ENCODE peak calls at places on chromosomes 16 and 17, in seven cellular contexts. V, F, W, K, Z, O and S are unnamed samples.

GRCh38 chr17:73841431-73842060 is 197.3 kb upstream of the SDK2 start:
- DNase-seq in O (peak; percentile 47), K (peak; percentile 65), Z (no peak), V (no peak), W (peak; percentile 29), F (no peak), S (peak; percentile 32)

GRCh38 chr17:40517981-40518380 is 16.6 kb upstream of the TNS4 start:
- DNase-seq in Z (no peak), O (no peak), F (no peak), V (no peak), W (no peak), K (no peak), S (no peak)

GRCh38 chr16:22318690-22319358 is 21.6 kb downstream of the POLR3E start:
- DNase-seq in V (peak; percentile 22), O (peak; percentile 52), W (no peak), K (peak; percentile 54), Z (peak; percentile 41), F (no peak), S (peak; percentile 54)

GRCh38 chr16:51390877-51391276 is 239.8 kb upstream of the SALL1 start:
- DNase-seq in Z (no peak), O (no peak), K (no peak), V (no peak), F (no peak), W (no peak), S (no peak)

GRCh38 chr17:33389506-33390141 is 96.5 kb upstream of the ASIC2 start:
- DNase-seq in W (no peak), Z (no peak), F (no peak), K (no peak), O (no peak), V (no peak), S (no peak)

GRCh38 chr17:10114931-10115535 is 83.4 kb downstream of the GAS7 start:
- DNase-seq in O (peak; percentile 46), K (peak; percentile 75), W (no peak), V (peak; percentile 97), F (no peak), Z (no peak), S (peak; percentile 97)

GRCh38 chr17:76136276-76137025 is 4.6 kb downstream of the FOXJ1 start:
- DNase-seq in Z (no peak), K (peak; percentile 55), F (no peak), W (no peak), V (no peak), O (no peak), S (no peak)

GRCh38 chr16:78543066-78543465 is 443.6 kb downstream of the WWOX start:
- DNase-seq in Z (no peak), K (no peak), V (no peak), F (no peak), W (no peak), O (no peak), S (no peak)

GRCh38 chr16:16188827-16189226 is 34.5 kb downstream of the ABCC6 start:
- DNase-seq in O (no peak), F (no peak), Z (no peak), W (no peak), V (no peak), K (no peak), S (no peak)

GRCh38 chr17:10019941-10020403 is 114.9 kb upstream of the RCVRN start:
- DNase-seq in Z (no peak), O (no peak), W (no peak), F (no peak), V (no peak), K (no peak), S (no peak)

GRCh38 chr16:2859686-2860265 is 1.8 kb upstream of the PRSS22 start:
- DNase-seq in K (no peak), O (no peak), F (no peak), W (no peak), Z (no peak), V (no peak), S (no peak)

GRCh38 chr16:67151431-67152097 is 766 bp upstream of the B3GNT9 start:
- DNase-seq in F (no peak), O (no peak), K (no peak), Z (no peak), V (no peak), W (no peak), S (peak; percentile 37)

GRCh38 chr17:75459590-75460267 is 3.3 kb downstream of the TMEM94 start:
- DNase-seq in F (no peak), Z (no peak), W (no peak), O (peak; percentile 85), V (no peak), K (no peak), S (no peak)

GRCh38 chr17:64326030-64326419 is 63.0 kb upstream of the TEX2 start:
- DNase-seq in K (no peak), O (no peak), V (no peak), Z (no peak), F (no peak), W (no peak), S (no peak)

GRCh38 chr17:64319531-64319930 is 56.5 kb upstream of the TEX2 start:
- DNase-seq in K (no peak), Z (peak; percentile 39), W (no peak), O (no peak), F (no peak), V (no peak), S (no peak)

GRCh38 chr17:64318068-64318467 is 55.0 kb upstream of the TEX2 start:
- DNase-seq in Z (peak; percentile 43), W (no peak), K (no peak), F (no peak), O (no peak), V (no peak), S (no peak)

GRCh38 chr17:64323774-64324173 is 60.7 kb upstream of the TEX2 start:
- DNase-seq in V (no peak), F (no peak), K (no peak), O (no peak), W (no peak), Z (no peak), S (no peak)

GRCh38 chr17:64320613-64321553 is 57.8 kb upstream of the TEX2 start:
- DNase-seq in V (peak; percentile 65), O (peak; percentile 98), W (peak; percentile 71), F (peak; percentile 90), K (peak; percentile 88), Z (peak; percentile 85), S (peak; percentile 87)
- H3K9ac ChIP-seq in V (no peak overlapping the region), O (peak overlapping the region; percentile 31), W (peak overlapping the region; percentile 39), F (no peak overlapping the region), K (no peak overlapping the region), Z (no peak overlapping the region), S (peak overlapping the region; percentile 21)

GRCh38 chr17:44199553-44200477 is at the start of gene ATXN7L3:
- DNase-seq in W (peak; percentile 97), K (peak; percentile 99), V (peak; percentile 97), Z (peak; percentile 98), F (peak; percentile 94), O (peak; percentile 99), S (peak; percentile 100)

GRCh38 chr17:44204453-44204882 is 4.8 kb upstream of the ATXN7L3 start:
- DNase-seq in F (no peak), V (peak; percentile 61), K (no peak), W (no peak), Z (no peak), O (peak; percentile 77), S (peak; percentile 75)

GRCh38 chr17:44200478-44201155 is 933 bp upstream of the ATXN7L3 start:
- DNase-seq in K (no peak), V (no peak), Z (peak; percentile 35), W (no peak), F (no peak), O (no peak), S (peak; percentile 31)

GRCh38 chr17:44203731-44204452 is 4.2 kb upstream of the ATXN7L3 start:
- DNase-seq in K (peak; percentile 76), F (no peak), W (peak; percentile 39), V (peak; percentile 31), Z (peak; percentile 56), O (peak; percentile 67), S (peak; percentile 74)

DNA sequence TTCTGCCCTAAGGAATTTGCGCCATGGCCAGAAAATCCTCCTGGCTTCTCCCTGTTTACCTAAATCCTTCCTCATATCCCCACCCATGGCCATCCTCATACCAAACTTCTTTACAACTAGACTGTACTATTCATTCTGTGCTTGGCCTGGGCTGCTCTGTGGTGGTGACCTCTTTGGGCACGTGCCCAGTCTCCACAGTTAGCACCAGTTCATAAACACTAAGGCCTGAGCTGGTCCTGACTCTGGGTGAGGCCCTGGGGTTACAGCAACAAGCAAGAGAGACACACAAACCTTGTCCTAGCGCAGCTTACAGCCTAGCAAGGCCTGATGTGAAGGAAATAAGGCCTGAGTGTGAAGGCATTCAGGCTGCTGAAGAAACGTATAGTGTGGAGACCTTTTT is 3.1 kb upstream of the ATXN7L3 start:
- DNase-seq in Z (no peak), W (no peak), K (no peak), F (no peak), V (no peak), O (no peak), S (no peak)
- H3K36me3 ChIP-seq in Z (peaks cover 8% of the 10 kb centered on the region), W (peaks cover 19% of the 10 kb centered on the region), K (peaks cover 8% of the 10 kb centered on the region), F (peaks cover 12% of the 10 kb centered on the region), V (peaks cover 15% of the 10 kb centered on the region), O (peaks cover 12% of the 10 kb centered on the region), S (no peaks in the 10 kb centered on the region)

GRCh38 chr16:84827897-84828296 is 8.1 kb downstream of the CRISPLD2 start:
- DNase-seq in O (peak; percentile 82), F (no peak), W (no peak), K (no peak), V (no peak), Z (no peak), S (no peak)

GRCh38 chr16:84830765-84831384 is 11.1 kb downstream of the CRISPLD2 start:
- DNase-seq in F (no peak), Z (no peak), K (no peak), V (no peak), O (no peak), W (no peak), S (no peak)

GRCh38 chr16:84828322-84828721 is 8.5 kb downstream of the CRISPLD2 start:
- DNase-seq in Z (no peak), K (no peak), V (no peak), O (no peak), W (no peak), F (no peak), S (no peak)

GRCh38 chr16:84827131-84827574 is 7.4 kb downstream of the CRISPLD2 start:
- DNase-seq in W (no peak), K (peak; percentile 85), F (no peak), Z (no peak), V (peak; percentile 52), O (no peak), S (peak; percentile 69)

DNA sequence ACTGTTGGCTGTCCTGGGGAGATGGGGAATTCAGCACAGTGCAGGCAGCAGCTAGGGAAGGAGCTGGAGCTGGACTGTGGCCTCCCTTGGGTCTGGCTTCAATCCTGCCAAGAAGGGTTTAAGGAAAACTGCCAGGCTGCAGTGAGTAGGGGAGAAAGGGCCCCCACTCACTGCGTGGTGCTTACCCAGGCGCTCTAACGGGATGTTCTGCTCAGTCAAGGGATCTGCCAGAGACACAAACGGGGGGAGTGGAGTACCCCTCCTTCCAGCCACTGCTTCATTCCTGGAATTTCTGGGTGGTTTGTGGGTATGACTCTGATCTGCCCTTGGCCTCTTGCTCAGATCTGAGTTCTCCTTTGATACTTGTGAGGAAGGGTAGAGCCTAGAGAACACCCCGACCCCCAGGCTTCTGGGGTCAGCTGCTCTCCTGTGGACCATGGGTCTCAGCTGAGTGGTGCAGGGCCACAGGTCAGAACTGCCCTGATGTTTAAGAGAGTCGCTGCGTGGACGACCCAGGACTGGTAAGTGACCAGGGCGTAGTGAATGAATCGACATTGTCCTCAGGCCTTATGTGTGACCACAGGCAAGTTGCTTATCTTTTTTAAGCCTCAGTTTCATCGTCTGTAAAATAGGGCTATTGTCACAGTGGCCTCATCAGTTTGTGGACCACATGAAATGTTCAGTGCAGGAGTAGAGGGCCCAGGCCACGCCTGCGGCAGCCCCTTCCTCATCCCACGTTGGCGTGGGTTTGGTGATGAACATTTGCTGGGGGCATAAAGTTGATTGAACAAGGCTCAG is 9.6 kb downstream of the CRISPLD2 start:
- DNase-seq in O (no peak), V (peak; percentile 93), Z (no peak), F (no peak), W (no peak), K (no peak), S (peak; percentile 81)
- H3K9ac ChIP-seq in O (no peak overlapping the region), V (peak overlapping the region; percentile 33), Z (no peak overlapping the region), F (no peak overlapping the region), W (no peak overlapping the region), K (peak overlapping the region; percentile 12), S (peak overlapping the region; percentile 35)

GRCh38 chr17:7910281-7910680 is 5.8 kb downstream of the RNF227 start:
- DNase-seq in F (no peak), O (no peak), K (no peak), V (no peak), W (no peak), Z (no peak), S (no peak)
- H3K36me3 ChIP-seq in F (peaks cover 10% of the 10 kb centered on the region), O (peaks cover 7% of the 10 kb centered on the region), K (peaks cover 16% of the 10 kb centered on the region), V (peaks cover 67% of the 10 kb centered on the region), W (peaks cover 74% of the 10 kb centered on the region), Z (peaks cover 66% of the 10 kb centered on the region), S (peaks cover 6% of the 10 kb centered on the region)